ENCODE peak calls at places on chromosome 17, in four cellular contexts. K is stomach, V is HL-60, L is thyroid gland. H is an unnamed sample.

GRCh38 chr17:5446786-5447185 is 7.8 kb upstream of the C1QBP start:
- DNase-seq in K (no peak), V (no peak), L (no peak), H (no peak)

GRCh38 chr17:27762527-27763305 is 37.6 kb downstream of the NOS2 start:
- DNase-seq in K (no peak), V (no peak), L (no peak), H (no peak)

GRCh38 chr17:45640141-45640850 is 143.8 kb upstream of the CRHR1 start:
- DNase-seq in K (peak), V (peak), L (peak), H (peak)

GRCh38 chr17:50079334-50080095 is 15.6 kb upstream of the PDK2 start:
- DNase-seq in K (peak), V (no peak), L (no peak), H (no peak)

GRCh38 chr17:68587847-68588246 is 13.3 kb downstream of the FAM20A start:
- DNase-seq in K (no peak), V (no peak), L (no peak), H (no peak)

GRCh38 chr17:61470530-61471136 is 18.4 kb downstream of the TBX4 start:
- DNase-seq in K (no peak), V (no peak), L (no peak), H (no peak)

GRCh38 chr17:42428141-42428944 is 5.3 kb upstream of the CAVIN1 start:
- DNase-seq in K (peak), V (no peak), L (peak), H (peak)

GRCh38 chr17:39393732-39394131 is 7.7 kb downstream of the FBXL20 start:
- DNase-seq in K (no peak), V (no peak), L (no peak), H (no peak)

GRCh38 chr17:39863918-39864746 is at the start of gene IKZF3:
- DNase-seq in K (peak), V (peak), L (peak), H (no peak)

GRCh38 chr17:15101175-15101574 is 164.0 kb downstream of the PMP22 start:
- DNase-seq in K (no peak), V (no peak), L (no peak), H (no peak)

GRCh38 chr17:27565874-27566672 is 64.9 kb upstream of the LGALS9 start:
- DNase-seq in K (no peak), V (no peak), L (no peak), H (no peak)

GRCh38 chr17:54932711-54933110 is 32.1 kb downstream of the TOM1L1 start:
- DNase-seq in K (no peak), V (no peak), L (no peak), H (no peak)

GRCh38 chr17:65523853-65524664 is 37.4 kb downstream of the AXIN2 start:
- DNase-seq in K (no peak), V (no peak), L (no peak), H (no peak)

GRCh38 chr17:42484304-42484703 is 25.6 kb downstream of the ATP6V0A1 start:
- DNase-seq in K (no peak), V (no peak), L (no peak), H (no peak)

GRCh38 chr17:6525111-6525510 is 31.2 kb downstream of the PITPNM3 start:
- DNase-seq in K (no peak), V (no peak), L (no peak), H (no peak)

GRCh38 chr17:2054740-2055493 is at the start of gene HIC1:
- DNase-seq in K (peak), V (no peak), L (peak), H (no peak)

GRCh38 chr17:31695456-31696090 is 163.5 kb downstream of the COPRS start:
- DNase-seq in K (no peak), V (no peak), L (no peak), H (no peak)

GRCh38 chr17:50106393-50107131 is 11.4 kb downstream of the PDK2 start:
- DNase-seq in K (no peak), V (no peak), L (no peak), H (no peak)

GRCh38 chr17:30530346-30531025 is 53.3 kb downstream of the GOSR1 start:
- DNase-seq in K (no peak), V (no peak), L (no peak), H (no peak)

GRCh38 chr17:33241390-33241789 is 51.7 kb downstream of the ASIC2 start:
- DNase-seq in K (no peak), V (no peak), L (no peak), H (no peak)

GRCh38 chr17:74042241-74042640 is 161.2 kb upstream of the RPL38 start:
- DNase-seq in K (no peak), V (no peak), L (no peak), H (no peak)

GRCh38 chr17:37234106-37234505 is 141.7 kb upstream of the C17orf78 start:
- DNase-seq in K (no peak), V (no peak), L (no peak), H (no peak)

GRCh38 chr17:44848961-44849489 is 1.3 kb downstream of the HIGD1B start:
- DNase-seq in K (no peak), V (no peak), L (no peak), H (no peak)

GRCh38 chr17:13429201-13429600 is 172.5 kb downstream of the HS3ST3A1 start:
- DNase-seq in K (no peak), V (no peak), L (no peak), H (no peak)

GRCh38 chr17:60089097-60089844 is 10.6 kb upstream of the HEATR6 start:
- DNase-seq in K (no peak), V (no peak), L (peak), H (no peak)

GRCh38 chr17:7307686-7308624 is 527 bp downstream of the EIF5A start:
- DNase-seq in K (peak), V (peak), L (peak), H (no peak)

GRCh38 chr17:1511756-1512321 is 4.6 kb downstream of the INPP5K start:
- DNase-seq in K (peak), V (no peak), L (peak), H (no peak)

GRCh38 chr17:45823598-45823997 is 21.1 kb upstream of the SPPL2C start:
- DNase-seq in K (no peak), V (no peak), L (no peak), H (no peak)

GRCh38 chr17:49958723-49959122 is 10.3 kb upstream of the DLX4 start:
- DNase-seq in K (no peak), V (no peak), L (no peak), H (no peak)

GRCh38 chr17:42116705-42117396 is 4.3 kb downstream of the KAT2A start:
- DNase-seq in K (peak), V (no peak), L (peak), H (no peak)

GRCh38 chr17:38578641-38579480 is 26.9 kb downstream of the SRCIN1 start:
- DNase-seq in K (no peak), V (no peak), L (no peak), H (no peak)

GRCh38 chr17:60422162-60422665 is at the start of gene CHCT1:
- DNase-seq in K (no peak), V (no peak), L (no peak), H (no peak)

GRCh38 chr17:3792481-3792880 is 8.5 kb downstream of the ITGAE start:
- DNase-seq in K (peak), V (no peak), L (peak), H (no peak)

GRCh38 chr17:48051706-48052486 is 3.7 kb downstream of the NFE2L1 start:
- DNase-seq in K (peak), V (no peak), L (peak), H (peak)

GRCh38 chr17:34249497-34249877 is 5.6 kb upstream of the CCL2 start:
- DNase-seq in K (no peak), V (no peak), L (no peak), H (no peak)
- H3K27ac ChIP-seq in K (peak), V (peak), L (peak), H (no peak)

DNA sequence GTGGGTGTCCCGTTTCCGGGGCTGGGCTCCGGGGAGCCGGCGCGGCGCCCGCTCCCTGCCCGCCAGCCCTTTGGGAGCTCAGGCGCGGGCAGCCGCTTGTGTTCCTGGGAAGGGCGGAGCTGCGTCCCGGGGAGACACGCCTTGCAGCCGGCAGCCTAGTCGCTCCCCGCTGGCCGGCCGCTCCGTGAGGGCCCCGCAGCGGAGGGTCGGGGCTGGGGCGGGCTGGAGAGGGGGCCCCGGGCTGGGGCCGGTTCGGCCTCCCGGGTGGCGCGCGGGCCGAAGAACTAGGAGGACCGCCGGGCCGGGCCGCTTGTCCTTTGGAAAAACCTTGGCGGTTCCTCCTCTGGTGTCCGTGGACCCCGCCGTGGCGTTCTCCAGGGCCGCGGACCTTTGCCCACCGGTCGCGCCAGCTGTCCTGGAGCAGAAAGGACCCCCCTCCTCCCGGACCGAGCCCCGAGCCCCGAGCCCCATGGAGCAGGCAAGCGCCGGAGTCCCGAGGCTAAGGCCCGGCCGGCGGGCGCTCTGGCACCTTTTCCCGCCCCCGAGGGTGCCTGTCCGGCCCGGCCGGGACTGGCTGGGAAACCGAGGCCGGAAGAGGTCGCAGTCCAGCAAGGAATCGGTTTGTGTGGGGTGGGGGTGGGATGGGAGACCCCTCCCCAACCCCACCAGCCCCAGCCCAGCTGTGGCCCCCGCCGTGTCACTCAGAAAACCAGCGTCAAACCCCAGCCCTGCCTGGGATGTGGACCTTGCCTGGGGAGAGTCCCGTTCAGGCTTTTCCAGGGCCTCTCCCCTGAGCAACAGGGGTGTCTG is 6.8 kb upstream of the TBC1D3B start:
- DNase-seq in K (peak), V (no peak), L (peak), H (no peak)
- H3K27ac ChIP-seq in K (peak), V (peak), L (no peak), H (no peak)

GRCh38 chr17:67411396-67411795 is 34.3 kb downstream of the PITPNC1 start:
- DNase-seq in K (no peak), V (no peak), L (no peak), H (no peak)
- H3K27ac ChIP-seq in K (no peak), V (no peak), L (no peak), H (peak)

GRCh38 chr17:58096892-58097291 is 13.7 kb downstream of the DYNLL2 start:
- DNase-seq in K (no peak), V (no peak), L (no peak), H (no peak)

GRCh38 chr17:58092797-58093385 is 9.7 kb downstream of the DYNLL2 start:
- DNase-seq in K (no peak), V (no peak), L (no peak), H (no peak)

GRCh38 chr17:58091024-58091567 is 7.9 kb downstream of the DYNLL2 start:
- DNase-seq in K (no peak), V (no peak), L (no peak), H (no peak)

GRCh38 chr17:58092101-58092796 is 9.0 kb downstream of the DYNLL2 start:
- DNase-seq in K (no peak), V (no peak), L (no peak), H (no peak)

GRCh38 chr17:58094118-58094517 is 10.9 kb downstream of the DYNLL2 start:
- DNase-seq in K (no peak), V (no peak), L (no peak), H (no peak)
- H3K27ac ChIP-seq in K (no peak), V (no peak), L (no peak), H (no peak)

DNA sequence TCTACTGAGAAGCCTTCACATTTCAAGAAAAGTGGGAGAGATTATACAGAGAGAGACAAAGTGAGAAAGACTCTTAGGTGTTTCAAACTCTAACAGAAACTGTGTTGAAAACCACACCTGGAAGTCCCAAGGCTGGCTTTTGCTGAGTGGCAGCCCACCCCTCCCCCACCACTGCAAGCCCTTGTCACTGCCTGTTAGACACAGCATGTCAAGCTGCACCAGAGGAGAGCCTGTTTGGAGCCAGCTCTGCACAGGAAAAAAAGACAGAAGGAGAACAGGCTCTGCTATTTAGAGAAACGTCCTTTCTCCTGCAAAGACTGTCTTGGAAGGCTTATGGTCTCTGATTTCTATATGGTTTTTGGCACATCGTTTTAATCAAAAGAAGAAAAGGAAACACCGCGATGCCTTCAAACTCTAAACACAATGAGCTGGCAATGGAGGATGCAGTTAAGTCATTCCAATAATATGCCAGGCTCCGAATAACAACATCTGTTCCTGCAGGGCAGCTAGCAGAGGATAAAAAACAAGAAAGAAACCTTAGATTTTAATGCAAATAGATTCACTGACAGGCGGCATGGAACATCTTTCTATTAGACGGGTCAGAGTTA is 275.5 kb downstream of the MAP2K4 start:
- DNase-seq in K (no peak), V (no peak), L (no peak), H (no peak)
- H3K27ac ChIP-seq in K (no peak), V (no peak), L (no peak), H (no peak)

GRCh38 chr17:28898261-28898955 is 875 bp upstream of the FLOT2 start:
- DNase-seq in K (no peak), V (no peak), L (no peak), H (no peak)

GRCh38 chr17:28897769-28898259 is 281 bp upstream of the FLOT2 start:
- DNase-seq in K (no peak), V (no peak), L (no peak), H (no peak)

GRCh38 chr17:28896491-28896883 is 1.0 kb downstream of the FLOT2 start:
- DNase-seq in K (no peak), V (no peak), L (no peak), H (no peak)

GRCh38 chr17:28896884-28897768 is at the start of gene FLOT2:
- DNase-seq in K (peak), V (peak), L (peak), H (peak)

GRCh38 chr17:28895794-28896447 is 1.6 kb downstream of the FLOT2 start:
- DNase-seq in K (no peak), V (no peak), L (no peak), H (no peak)
- H3K27ac ChIP-seq in K (peak), V (peak), L (no peak), H (peak)

DNA sequence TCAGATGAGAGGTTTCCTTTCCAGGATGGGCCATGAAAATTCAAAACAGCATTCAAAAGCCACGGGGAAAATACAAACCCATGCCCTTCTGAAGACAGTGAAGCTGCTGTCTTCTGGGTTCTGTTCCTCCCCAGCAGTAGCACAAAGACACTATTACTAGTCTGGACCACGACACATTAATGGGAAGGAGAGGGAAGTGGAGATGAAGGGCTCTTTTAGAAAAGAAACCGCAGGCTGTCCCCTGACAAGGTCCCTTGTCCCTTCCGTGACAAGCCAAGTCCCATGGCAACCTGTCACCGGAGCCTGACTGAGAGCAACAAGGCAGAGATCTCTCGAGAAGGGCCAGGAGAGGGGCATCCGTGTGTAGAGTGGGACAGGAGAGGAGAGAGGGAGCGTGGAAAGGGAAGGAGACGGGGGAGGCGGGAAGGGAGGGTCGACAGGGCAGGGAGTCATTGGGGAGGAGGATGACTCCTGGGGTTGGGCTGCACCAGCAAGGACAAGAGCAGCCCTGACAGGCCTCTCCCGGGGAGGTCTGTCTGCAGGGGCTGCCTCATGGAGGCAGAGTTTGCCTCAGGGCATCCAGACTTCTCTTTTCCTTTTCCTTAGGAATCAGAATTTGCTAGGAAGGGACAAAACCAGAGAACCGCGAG is 436.2 kb downstream of the SLC39A11 start:
- DNase-seq in K (no peak), V (no peak), L (no peak), H (no peak)
- H3K27ac ChIP-seq in K (no peak), V (no peak), L (no peak), H (no peak)

GRCh38 chr17:40870136-40870535 is 3.1 kb upstream of the KRT12 start:
- DNase-seq in K (no peak), V (no peak), L (no peak), H (no peak)
- H3K27ac ChIP-seq in K (no peak), V (no peak), L (no peak), H (no peak)

GRCh38 chr17:57266842-57267241 is 10.5 kb downstream of the MSI2 start:
- DNase-seq in K (no peak), V (no peak), L (no peak), H (no peak)

GRCh38 chr17:57270801-57271245 is 14.5 kb downstream of the MSI2 start:
- DNase-seq in K (no peak), V (no peak), L (no peak), H (no peak)

GRCh38 chr17:57268176-57268575 is 11.9 kb downstream of the MSI2 start:
- DNase-seq in K (no peak), V (no peak), L (no peak), H (no peak)

GRCh38 chr17:57269598-57270255 is 13.4 kb downstream of the MSI2 start:
- DNase-seq in K (no peak), V (no peak), L (no peak), H (no peak)

GRCh38 chr17:57269052-57269451 is 12.7 kb downstream of the MSI2 start:
- DNase-seq in K (no peak), V (no peak), L (no peak), H (no peak)
- H3K27ac ChIP-seq in K (no peak), V (no peak), L (no peak), H (no peak)